ENCODE peak calls at places on chromosomes 7 and 10, in eight cellular contexts. One of them, this sample, is unnamed. For H3K4me1, the result is how much of the 10 kb centered on the place peaks cover.

GRCh38 chr7:44617225-44617885 is 10.9 kb downstream of the OGDH start:
- DNase-seq in psoas muscle: no peak
- DNase-seq in heart left ventricle: no peak
- DNase-seq in small intestine: peak
- DNase-seq in SJSA1: no peak
- DNase-seq in astrocyte: peak
- DNase-seq in hepatocyte: peak
- DNase-seq in CD4-positive, alpha-beta memory T cell: no peak
- DNase-seq in this sample: peak

GRCh38 chr7:91288208-91288824 is 24.1 kb downstream of the FZD1 start:
- DNase-seq in psoas muscle: no peak
- DNase-seq in heart left ventricle: peak
- DNase-seq in small intestine: peak
- DNase-seq in SJSA1: no peak
- DNase-seq in astrocyte: no peak
- DNase-seq in hepatocyte: peak
- DNase-seq in CD4-positive, alpha-beta memory T cell: no peak
- DNase-seq in this sample: no peak

GRCh38 chr7:97346349-97346748 is 228.9 kb downstream of the SDHAF3 start:
- DNase-seq in psoas muscle: no peak
- DNase-seq in heart left ventricle: no peak
- DNase-seq in small intestine: no peak
- DNase-seq in SJSA1: no peak
- DNase-seq in astrocyte: no peak
- DNase-seq in hepatocyte: no peak
- DNase-seq in CD4-positive, alpha-beta memory T cell: no peak
- DNase-seq in this sample: no peak

GRCh38 chr7:143320620-143321019 is 4.7 kb downstream of the CLCN1 start:
- DNase-seq in psoas muscle: no peak
- DNase-seq in heart left ventricle: no peak
- DNase-seq in small intestine: peak
- DNase-seq in SJSA1: no peak
- DNase-seq in astrocyte: no peak
- DNase-seq in hepatocyte: no peak
- DNase-seq in CD4-positive, alpha-beta memory T cell: no peak
- DNase-seq in this sample: no peak

GRCh38 chr10:18545626-18546025 is 105.8 kb downstream of the NSUN6 start:
- DNase-seq in psoas muscle: no peak
- DNase-seq in heart left ventricle: no peak
- DNase-seq in small intestine: no peak
- DNase-seq in SJSA1: no peak
- DNase-seq in astrocyte: peak
- DNase-seq in hepatocyte: no peak
- DNase-seq in CD4-positive, alpha-beta memory T cell: no peak
- DNase-seq in this sample: no peak

GRCh38 chr7:24732646-24733413 is 24.4 kb downstream of the GSDME start:
- DNase-seq in psoas muscle: no peak
- DNase-seq in heart left ventricle: no peak
- DNase-seq in small intestine: peak
- DNase-seq in SJSA1: no peak
- DNase-seq in astrocyte: peak
- DNase-seq in hepatocyte: peak
- DNase-seq in CD4-positive, alpha-beta memory T cell: no peak
- DNase-seq in this sample: peak

GRCh38 chr7:3482147-3482921 is 181.3 kb downstream of the SDK1 start:
- DNase-seq in psoas muscle: no peak
- DNase-seq in heart left ventricle: no peak
- DNase-seq in small intestine: peak
- DNase-seq in SJSA1: peak
- DNase-seq in astrocyte: peak
- DNase-seq in hepatocyte: peak
- DNase-seq in CD4-positive, alpha-beta memory T cell: no peak
- DNase-seq in this sample: peak

GRCh38 chr7:100781255-100781654 is 46.1 kb downstream of the EPHB4 start:
- DNase-seq in psoas muscle: no peak
- DNase-seq in heart left ventricle: no peak
- DNase-seq in small intestine: no peak
- DNase-seq in SJSA1: no peak
- DNase-seq in astrocyte: no peak
- DNase-seq in hepatocyte: no peak
- DNase-seq in CD4-positive, alpha-beta memory T cell: no peak
- DNase-seq in this sample: no peak

GRCh38 chr7:48094861-48095293 is 5.8 kb downstream of the UPP1 start:
- DNase-seq in psoas muscle: no peak
- DNase-seq in heart left ventricle: no peak
- DNase-seq in small intestine: no peak
- DNase-seq in SJSA1: peak
- DNase-seq in astrocyte: peak
- DNase-seq in hepatocyte: no peak
- DNase-seq in CD4-positive, alpha-beta memory T cell: no peak
- DNase-seq in this sample: peak

GRCh38 chr10:17257466-17258321 is 29.7 kb downstream of the VIM start:
- DNase-seq in psoas muscle: no peak
- DNase-seq in heart left ventricle: peak
- DNase-seq in small intestine: peak
- DNase-seq in SJSA1: peak
- DNase-seq in astrocyte: peak
- DNase-seq in hepatocyte: peak
- DNase-seq in CD4-positive, alpha-beta memory T cell: peak
- DNase-seq in this sample: no peak

GRCh38 chr7:128814496-128814895 is 15.7 kb upstream of the FLNC start:
- DNase-seq in psoas muscle: no peak
- DNase-seq in heart left ventricle: no peak
- DNase-seq in small intestine: no peak
- DNase-seq in SJSA1: no peak
- DNase-seq in astrocyte: no peak
- DNase-seq in hepatocyte: no peak
- DNase-seq in CD4-positive, alpha-beta memory T cell: no peak
- DNase-seq in this sample: no peak

GRCh38 chr7:71229201-71229600 is 97.3 kb downstream of the GALNT17 start:
- DNase-seq in psoas muscle: no peak
- DNase-seq in heart left ventricle: no peak
- DNase-seq in small intestine: no peak
- DNase-seq in SJSA1: no peak
- DNase-seq in astrocyte: no peak
- DNase-seq in hepatocyte: no peak
- DNase-seq in CD4-positive, alpha-beta memory T cell: no peak
- DNase-seq in this sample: no peak

GRCh38 chr7:21942955-21943354 is 2.7 kb downstream of the CDCA7L start:
- DNase-seq in psoas muscle: no peak
- DNase-seq in heart left ventricle: no peak
- DNase-seq in small intestine: no peak
- DNase-seq in SJSA1: no peak
- DNase-seq in astrocyte: no peak
- DNase-seq in hepatocyte: no peak
- DNase-seq in CD4-positive, alpha-beta memory T cell: no peak
- DNase-seq in this sample: no peak

GRCh38 chr10:3480281-3480999 is 304.6 kb downstream of the KLF6 start:
- DNase-seq in psoas muscle: no peak
- DNase-seq in heart left ventricle: no peak
- DNase-seq in small intestine: no peak
- DNase-seq in SJSA1: no peak
- DNase-seq in astrocyte: no peak
- DNase-seq in hepatocyte: no peak
- DNase-seq in CD4-positive, alpha-beta memory T cell: no peak
- DNase-seq in this sample: no peak

GRCh38 chr10:46077616-46078268 is 31.7 kb upstream of the MSMB start:
- DNase-seq in psoas muscle: no peak
- DNase-seq in heart left ventricle: no peak
- DNase-seq in small intestine: no peak
- DNase-seq in SJSA1: no peak
- DNase-seq in astrocyte: no peak
- DNase-seq in hepatocyte: no peak
- DNase-seq in CD4-positive, alpha-beta memory T cell: no peak
- DNase-seq in this sample: no peak

GRCh38 chr10:46074547-46074946 is 28.5 kb upstream of the MSMB start:
- DNase-seq in psoas muscle: no peak
- DNase-seq in heart left ventricle: no peak
- DNase-seq in small intestine: no peak
- DNase-seq in SJSA1: no peak
- DNase-seq in astrocyte: no peak
- DNase-seq in hepatocyte: no peak
- DNase-seq in CD4-positive, alpha-beta memory T cell: no peak
- DNase-seq in this sample: no peak

GRCh38 chr10:46079831-46080585 is 33.9 kb upstream of the MSMB start:
- DNase-seq in psoas muscle: no peak
- DNase-seq in heart left ventricle: no peak
- DNase-seq in small intestine: no peak
- DNase-seq in SJSA1: peak
- DNase-seq in astrocyte: no peak
- DNase-seq in hepatocyte: no peak
- DNase-seq in CD4-positive, alpha-beta memory T cell: no peak
- DNase-seq in this sample: no peak

GRCh38 chr10:46075869-46076268 is 29.8 kb upstream of the MSMB start:
- DNase-seq in psoas muscle: no peak
- DNase-seq in heart left ventricle: no peak
- DNase-seq in small intestine: no peak
- DNase-seq in SJSA1: no peak
- DNase-seq in astrocyte: no peak
- DNase-seq in hepatocyte: no peak
- DNase-seq in CD4-positive, alpha-beta memory T cell: no peak
- DNase-seq in this sample: no peak

GRCh38 chr10:46077141-46077554 is 31.1 kb upstream of the MSMB start:
- DNase-seq in psoas muscle: no peak
- DNase-seq in heart left ventricle: no peak
- DNase-seq in small intestine: no peak
- DNase-seq in SJSA1: no peak
- DNase-seq in astrocyte: no peak
- DNase-seq in hepatocyte: no peak
- DNase-seq in CD4-positive, alpha-beta memory T cell: no peak
- DNase-seq in this sample: peak
- H3K27ac ChIP-seq in psoas muscle: no peak
- H3K27ac ChIP-seq in heart left ventricle: no peak
- H3K27ac ChIP-seq in small intestine: peak
- H3K27ac ChIP-seq in SJSA1: no peak
- H3K27ac ChIP-seq in astrocyte: no peak
- H3K27ac ChIP-seq in hepatocyte: no peak
- H3K27ac ChIP-seq in CD4-positive, alpha-beta memory T cell: no peak
- H3K27ac ChIP-seq in this sample: no peak

DNA sequence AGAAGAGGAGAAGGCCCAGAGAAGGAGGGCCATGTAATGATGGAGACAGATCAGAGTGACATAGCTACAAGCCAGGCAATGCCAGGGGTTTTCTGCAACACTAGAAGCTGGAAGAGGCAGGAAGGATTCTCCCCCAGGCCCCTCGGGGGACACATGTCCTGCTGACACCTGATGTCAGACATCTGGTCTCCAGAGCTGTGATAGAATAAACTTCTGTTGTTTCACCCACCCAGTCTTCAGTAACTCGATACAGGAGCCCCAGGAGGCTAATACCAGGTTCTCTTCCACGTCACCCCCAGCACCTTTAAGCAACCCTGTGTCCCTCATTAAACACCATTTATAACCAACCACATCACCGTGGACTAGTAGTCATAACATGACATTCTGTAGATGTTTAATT is 94.9 kb downstream of the TMEM130 start:
- DNase-seq in psoas muscle: no peak
- DNase-seq in heart left ventricle: no peak
- DNase-seq in small intestine: no peak
- DNase-seq in SJSA1: no peak
- DNase-seq in astrocyte: no peak
- DNase-seq in hepatocyte: no peak
- DNase-seq in CD4-positive, alpha-beta memory T cell: no peak
- DNase-seq in this sample: no peak
- H3K4me1 ChIP-seq in psoas muscle: under half
- H3K4me1 ChIP-seq in heart left ventricle: under half
- H3K4me1 ChIP-seq in small intestine: under half
- H3K4me1 ChIP-seq in SJSA1: under half
- H3K4me1 ChIP-seq in astrocyte: under half
- H3K4me1 ChIP-seq in hepatocyte: under half
- H3K4me1 ChIP-seq in CD4-positive, alpha-beta memory T cell: under half
- H3K4me1 ChIP-seq in this sample: under half

DNA sequence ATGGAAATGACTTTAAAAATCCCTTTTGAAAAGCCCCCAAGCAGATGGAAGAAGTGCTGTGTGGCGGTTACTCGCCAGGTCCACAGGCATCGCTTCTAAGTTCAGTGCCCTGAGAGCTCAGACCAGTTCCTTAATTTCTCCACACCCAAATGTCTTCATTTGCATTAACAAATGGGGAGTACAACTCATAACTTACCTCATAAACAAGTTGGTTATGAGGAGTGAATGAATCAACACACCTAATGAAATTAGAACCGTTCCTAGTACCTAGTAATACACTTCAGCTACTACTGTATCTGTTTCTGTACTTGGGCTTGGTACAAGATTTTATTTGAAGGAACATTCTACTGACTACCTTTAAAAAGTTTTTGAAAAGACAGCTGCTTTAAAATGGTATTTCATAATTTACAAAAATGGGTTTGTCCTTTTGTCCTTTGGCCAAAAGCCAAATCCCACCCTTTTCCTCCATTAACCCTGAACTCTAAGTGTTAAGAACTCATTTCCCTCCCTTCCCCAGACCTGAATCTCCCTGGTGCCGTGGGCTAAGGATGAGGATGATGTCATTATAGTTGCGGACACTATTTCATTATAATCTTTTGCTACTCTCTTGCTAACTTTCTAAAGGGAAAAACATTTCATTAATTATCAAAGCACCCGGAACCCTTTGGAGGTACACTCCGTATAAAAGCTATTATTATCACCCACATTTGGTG is 221.5 kb upstream of the CELF2 start:
- DNase-seq in psoas muscle: no peak
- DNase-seq in heart left ventricle: no peak
- DNase-seq in small intestine: no peak
- DNase-seq in SJSA1: no peak
- DNase-seq in astrocyte: no peak
- DNase-seq in hepatocyte: peak
- DNase-seq in CD4-positive, alpha-beta memory T cell: no peak
- DNase-seq in this sample: no peak
- H3K27ac ChIP-seq in psoas muscle: peak
- H3K27ac ChIP-seq in heart left ventricle: peak
- H3K27ac ChIP-seq in small intestine: peak
- H3K27ac ChIP-seq in SJSA1: no peak
- H3K27ac ChIP-seq in astrocyte: peak
- H3K27ac ChIP-seq in hepatocyte: peak
- H3K27ac ChIP-seq in CD4-positive, alpha-beta memory T cell: no peak
- H3K27ac ChIP-seq in this sample: peak

GRCh38 chr7:134933460-134934068 is 52.7 kb upstream of the AGBL3 start:
- DNase-seq in psoas muscle: no peak
- DNase-seq in heart left ventricle: no peak
- DNase-seq in small intestine: no peak
- DNase-seq in SJSA1: no peak
- DNase-seq in astrocyte: no peak
- DNase-seq in hepatocyte: no peak
- DNase-seq in CD4-positive, alpha-beta memory T cell: no peak
- DNase-seq in this sample: no peak

GRCh38 chr7:134936893-134937520 is 49.3 kb upstream of the AGBL3 start:
- DNase-seq in psoas muscle: no peak
- DNase-seq in heart left ventricle: no peak
- DNase-seq in small intestine: no peak
- DNase-seq in SJSA1: peak
- DNase-seq in astrocyte: no peak
- DNase-seq in hepatocyte: no peak
- DNase-seq in CD4-positive, alpha-beta memory T cell: no peak
- DNase-seq in this sample: no peak

GRCh38 chr7:134932707-134933370 is 53.5 kb upstream of the AGBL3 start:
- DNase-seq in psoas muscle: no peak
- DNase-seq in heart left ventricle: peak
- DNase-seq in small intestine: no peak
- DNase-seq in SJSA1: peak
- DNase-seq in astrocyte: peak
- DNase-seq in hepatocyte: no peak
- DNase-seq in CD4-positive, alpha-beta memory T cell: no peak
- DNase-seq in this sample: no peak

GRCh38 chr7:134938141-134938540 is 48.2 kb upstream of the AGBL3 start:
- DNase-seq in psoas muscle: no peak
- DNase-seq in heart left ventricle: no peak
- DNase-seq in small intestine: no peak
- DNase-seq in SJSA1: no peak
- DNase-seq in astrocyte: no peak
- DNase-seq in hepatocyte: no peak
- DNase-seq in CD4-positive, alpha-beta memory T cell: no peak
- DNase-seq in this sample: no peak

GRCh38 chr7:134935701-134936100 is 50.6 kb upstream of the AGBL3 start:
- DNase-seq in psoas muscle: no peak
- DNase-seq in heart left ventricle: no peak
- DNase-seq in small intestine: no peak
- DNase-seq in SJSA1: no peak
- DNase-seq in astrocyte: peak
- DNase-seq in hepatocyte: no peak
- DNase-seq in CD4-positive, alpha-beta memory T cell: no peak
- DNase-seq in this sample: no peak
- H3K4me1 ChIP-seq in psoas muscle: under half
- H3K4me1 ChIP-seq in heart left ventricle: under half
- H3K4me1 ChIP-seq in small intestine: under half
- H3K4me1 ChIP-seq in SJSA1: half or more
- H3K4me1 ChIP-seq in astrocyte: half or more
- H3K4me1 ChIP-seq in hepatocyte: under half
- H3K4me1 ChIP-seq in CD4-positive, alpha-beta memory T cell: under half
- H3K4me1 ChIP-seq in this sample: under half